ENCODE peak calls at places on chromosomes 7 and 10, in eight cellular contexts. F, Y, R, E, A, D, X and K are unnamed samples.

GRCh38 chr10:24680647-24681475 is 42.8 kb downstream of the ARHGAP21 start:
- DNase-seq in R (no peak), E (no peak), Y (no peak), A (no peak), X (no peak), D (peak; percentile 54), F (no peak), K (peak; percentile 65)

GRCh38 chr10:70722820-70723424 is 50.6 kb downstream of the ADAMTS14 start:
- DNase-seq in Y (peak; percentile 56), E (no peak), R (no peak), F (no peak), D (peak; percentile 67), A (no peak), X (no peak), K (peak; percentile 13)

GRCh38 chr7:18350678-18351077 is 144.9 kb upstream of the HDAC9 start:
- DNase-seq in X (no peak), R (no peak), D (no peak), A (no peak), F (no peak), Y (no peak), E (no peak), K (no peak)

GRCh38 chr7:150901160-150902035 is 49.1 kb downstream of the AOC1 start:
- DNase-seq in Y (no peak), R (no peak), F (peak; percentile 85), A (no peak), D (no peak), E (no peak), X (no peak), K (no peak)

GRCh38 chr10:27192284-27192683 is 37.1 kb downstream of the MASTL start:
- DNase-seq in D (peak; percentile 92), A (no peak), Y (peak; percentile 91), R (no peak), F (no peak), X (peak; percentile 57), E (no peak), K (peak; percentile 89)

GRCh38 chr10:46079831-46080585 is 33.9 kb upstream of the MSMB start:
- DNase-seq in A (no peak), X (no peak), F (no peak), R (no peak), E (no peak), Y (no peak), D (no peak), K (no peak)

GRCh38 chr10:106931159-106931852 is 233.2 kb downstream of the SORCS1 start:
- DNase-seq in Y (no peak), F (no peak), R (no peak), X (no peak), D (no peak), A (no peak), E (no peak), K (no peak)

GRCh38 chr10:112461029-112461887 is 14.2 kb downstream of the VTI1A start:
- DNase-seq in F (no peak), X (no peak), R (no peak), A (no peak), E (no peak), D (peak; percentile 46), Y (peak; percentile 87), K (peak; percentile 96)

GRCh38 chr7:127708788-127709187 is 56.8 kb downstream of the SND1 start:
- DNase-seq in E (peak; percentile 87), A (no peak), D (peak; percentile 87), F (peak; percentile 79), Y (peak; percentile 56), X (peak; percentile 93), R (no peak), K (peak; percentile 93)

GRCh38 chr7:28988818-28989595 is 30.9 kb upstream of the TRIL start:
- DNase-seq in D (peak; percentile 92), E (no peak), R (peak; percentile 86), Y (peak; percentile 87), X (no peak), A (no peak), F (peak; percentile 32), K (peak; percentile 86)

GRCh38 chr10:10605551-10606081 is 412.1 kb upstream of the CELF2 start:
- DNase-seq in D (peak; percentile 81), R (peak; percentile 86), Y (no peak), X (peak; percentile 36), E (no peak), A (no peak), F (peak; percentile 27), K (peak; percentile 98)

GRCh38 chr7:35700327-35700726 is 5.4 kb upstream of the HERPUD2 start:
- DNase-seq in F (no peak), E (no peak), R (no peak), A (no peak), D (no peak), Y (no peak), X (no peak), K (no peak)

GRCh38 chr7:28165971-28166955 is 14.3 kb downstream of the JAZF1 start:
- DNase-seq in X (no peak), F (no peak), R (no peak), Y (peak; percentile 68), A (no peak), D (peak; percentile 81), E (no peak), K (peak; percentile 67)

GRCh38 chr7:93992423-93993110 is 11.6 kb downstream of the BET1 start:
- DNase-seq in E (no peak), R (no peak), X (no peak), F (no peak), Y (no peak), A (no peak), D (no peak), K (no peak)

GRCh38 chr10:113071446-113071845 is 121.4 kb downstream of the TCF7L2 start:
- DNase-seq in A (no peak), X (peak; percentile 84), E (no peak), Y (no peak), D (no peak), F (peak; percentile 79), R (peak; percentile 88), K (peak; percentile 80)

GRCh38 chr7:2521341-2521745 is 1.8 kb downstream of the LFNG start:
- DNase-seq in F (no peak), R (no peak), Y (no peak), D (no peak), A (no peak), E (no peak), X (no peak), K (no peak)

GRCh38 chr7:93185303-93186027 is 37.3 kb upstream of the SAMD9L start:
- DNase-seq in F (no peak), Y (peak; percentile 75), A (no peak), R (no peak), D (no peak), E (no peak), X (no peak), K (peak; percentile 58)

GRCh38 chr10:10992072-10992471 is 25.6 kb upstream of the CELF2 start:
- DNase-seq in A (no peak), X (no peak), E (no peak), D (no peak), Y (no peak), F (no peak), R (no peak), K (no peak)

GRCh38 chr10:92572362-92573090 is 1.4 kb downstream of the IDE start:
- DNase-seq in X (no peak), R (no peak), D (no peak), A (no peak), Y (peak; percentile 4), F (no peak), E (no peak), K (no peak)

GRCh38 chr7:100157069-100157333 is 1.5 kb downstream of the TRAPPC14 start:
- DNase-seq in Y (no peak), A (no peak), E (no peak), R (no peak), F (no peak), X (no peak), D (no peak), K (no peak)

GRCh38 chr7:100157334-100158228 is 942 bp downstream of the TRAPPC14 start:
- DNase-seq in R (peak; percentile 86), F (no peak), D (no peak), Y (peak; percentile 74), X (peak; percentile 57), E (peak; percentile 28), A (peak; percentile 67), K (peak; percentile 53)

GRCh38 chr7:100159099-100159623 is 638 bp upstream of the TRAPPC14 start:
- DNase-seq in F (no peak), Y (no peak), A (no peak), D (no peak), E (no peak), R (no peak), X (no peak), K (peak; percentile 32)

GRCh38 chr7:100160067-100160466 is 1.5 kb upstream of the TRAPPC14 start:
- DNase-seq in Y (no peak), E (no peak), F (no peak), D (no peak), A (no peak), X (no peak), R (no peak), K (no peak)

DNA sequence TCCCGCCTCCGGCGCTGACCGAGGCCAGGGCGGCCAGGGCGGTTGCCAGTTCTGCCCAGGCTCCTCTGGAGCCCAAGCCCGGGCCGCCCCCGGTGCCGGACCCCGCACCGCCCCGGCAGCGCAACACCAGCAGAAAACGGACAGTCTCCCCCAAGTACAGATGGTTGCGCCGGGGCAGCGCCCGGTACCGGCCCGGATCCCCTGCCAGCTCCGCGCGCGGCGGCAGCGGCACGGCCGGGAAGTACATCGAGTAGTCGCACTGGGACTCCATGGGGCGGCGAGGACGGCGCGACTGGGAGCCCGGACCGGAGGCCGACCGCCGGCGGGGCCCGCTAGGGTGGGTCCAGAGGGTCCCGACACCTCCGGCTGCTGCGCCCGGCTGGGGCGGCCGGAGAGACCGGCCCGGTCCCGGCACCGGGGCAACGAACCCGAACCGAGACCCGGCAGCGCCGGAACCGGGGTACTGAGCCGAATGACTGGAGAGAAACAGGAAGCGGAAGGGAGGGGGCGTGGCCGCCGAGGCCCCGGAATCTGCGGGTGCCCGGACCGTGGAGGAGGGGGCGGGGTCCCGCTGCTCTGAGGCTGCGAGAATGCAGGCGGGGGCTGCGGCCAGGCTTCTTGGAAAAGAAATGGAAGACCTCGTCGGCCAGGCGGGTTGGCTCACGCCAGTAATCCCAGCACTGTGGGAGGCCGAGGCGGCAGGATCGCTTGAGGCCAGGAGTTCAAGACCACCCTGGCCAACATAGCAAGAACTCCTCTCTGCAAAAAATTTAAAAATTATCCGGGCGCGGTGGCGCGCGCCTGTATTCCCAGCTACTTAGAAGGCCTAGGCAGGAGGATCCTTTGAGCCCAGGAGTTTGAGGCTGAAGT is at the start of gene TRAPPC14:
- DNase-seq in E (peak; percentile 93), R (peak; percentile 98), A (peak; percentile 98), Y (peak; percentile 65), F (peak; percentile 98), D (peak; percentile 85), X (peak; percentile 98), K (peak; percentile 79)
- TF ChIP-seq CTCF in E (peak; percentile 21), R (no peak), A (no peak), Y (no peak), F (no peak), D (no peak), X (no peak), K (no peak)

GRCh38 chr7:158586499-158587191 is 978 bp downstream of the PTPRN2 start:
- DNase-seq in A (no peak), D (no peak), R (no peak), Y (no peak), F (no peak), X (no peak), E (peak; percentile 60), K (no peak)
- H3K4me3 ChIP-seq in A (peak overlapping the region; percentile 23), D (no peak overlapping the region), R (no peak overlapping the region), Y (no peak overlapping the region), F (peak overlapping the region; percentile 26), X (peak overlapping the region; percentile 24), E (peak overlapping the region; percentile 44), K (no peak overlapping the region)

GRCh38 chr10:121710207-121710606 is 112.0 kb upstream of the FGFR2 start:
- DNase-seq in Y (no peak), A (no peak), X (no peak), F (no peak), R (no peak), D (no peak), E (no peak), K (peak; percentile 43)
- TF ChIP-seq CTCF in Y (no peak), A (no peak), X (no peak), F (no peak), R (no peak), D (no peak), E (no peak), K (no peak)

GRCh38 chr10:86699991-86700840 is 31.9 kb downstream of the LDB3 start:
- DNase-seq in D (no peak), F (no peak), X (no peak), Y (no peak), E (no peak), A (peak; percentile 31), R (no peak), K (no peak)
- H3K4me3 ChIP-seq in D (no peak overlapping the region), F (no peak overlapping the region), X (no peak overlapping the region), Y (no peak overlapping the region), E (no peak overlapping the region), A (no peak overlapping the region), R (no peak overlapping the region), K (no peak overlapping the region)